ENCODE peak calls at places on chromosomes 3 and 15, in four cellular contexts. S is cardiac muscle cell, L is lung, Y is AG09309. F is an unnamed sample.

GRCh38 chr15:91855684-91856553 is 2.4 kb downstream of the SLCO3A1 start:
- DNase-seq in Y (no peak), L (peak; percentile 62), S (peak; percentile 35), F (peak; percentile 64)

GRCh38 chr3:71055602-71056001 is 527.9 kb downstream of the FOXP1 start:
- DNase-seq in L (no peak), Y (no peak), S (no peak), F (peak; percentile 70)

GRCh38 chr3:19808834-19809233 is 125.2 kb downstream of the EFHB start:
- DNase-seq in L (no peak), S (no peak), Y (no peak), F (no peak)

GRCh38 chr3:52044869-52045616 is 11.3 kb downstream of the DUSP7 start:
- DNase-seq in L (no peak), Y (no peak), S (no peak), F (no peak)

GRCh38 chr3:32078085-32078634 is 28.3 kb upstream of the GPD1L start:
- DNase-seq in Y (no peak), S (no peak), L (no peak), F (no peak)

GRCh38 chr3:31094048-31094447 is 199.6 kb upstream of the GADL1 start:
- DNase-seq in S (no peak), L (no peak), Y (no peak), F (peak; percentile 43)

GRCh38 chr15:68559342-68560310 is 19.2 kb upstream of the CORO2B start:
- DNase-seq in S (peak; percentile 90), Y (no peak), L (peak; percentile 74), F (peak; percentile 44)

GRCh38 chr3:134929976-134930375 is 134.9 kb downstream of the EPHB1 start:
- DNase-seq in S (no peak), L (no peak), Y (no peak), F (no peak)

GRCh38 chr15:98034731-98035130 is 74.2 kb downstream of the ARRDC4 start:
- DNase-seq in Y (no peak), S (no peak), L (no peak), F (peak; percentile 63)

GRCh38 chr3:32934150-32934742 is 17.2 kb upstream of the CCR4 start:
- DNase-seq in S (peak; percentile 42), Y (no peak), L (no peak), F (peak; percentile 19)

GRCh38 chr15:68244235-68244634 is 14.7 kb upstream of the CLN6 start:
- DNase-seq in L (no peak), Y (no peak), S (no peak), F (no peak)

GRCh38 chr15:52765779-52766178 is 24.4 kb downstream of the ONECUT1 start:
- DNase-seq in S (peak; percentile 43), L (no peak), Y (no peak), F (no peak)

GRCh38 chr3:52289338-52289746 is 1.7 kb downstream of the GLYCTK start:
- DNase-seq in L (no peak), Y (no peak), S (no peak), F (no peak)

GRCh38 chr3:186277268-186277909 is 84.6 kb downstream of the DGKG start:
- DNase-seq in L (no peak), S (peak; percentile 36), Y (no peak), F (peak; percentile 66)

GRCh38 chr3:107846282-107846852 is 244.5 kb downstream of the CD47 start:
- DNase-seq in Y (peak; percentile 4), S (peak; percentile 86), L (peak; percentile 57), F (peak; percentile 80)

GRCh38 chr3:196969660-196970546 is 1.3 kb upstream of the PIGZ start:
- DNase-seq in L (peak; percentile 48), S (peak; percentile 79), Y (no peak), F (peak; percentile 20)

GRCh38 chr3:193816028-193816395 is 223.0 kb downstream of the OPA1 start:
- DNase-seq in Y (no peak), L (no peak), S (no peak), F (no peak)

GRCh38 chr3:20320489-20320888 is 134.5 kb upstream of the SGO1 start:
- DNase-seq in S (no peak), Y (no peak), L (no peak), F (no peak)

GRCh38 chr15:60972866-60973265 is 256.2 kb downstream of the RORA start:
- DNase-seq in L (no peak), Y (no peak), S (no peak), F (peak; percentile 54)

GRCh38 chr15:69757186-69757585 is 304.6 kb downstream of the RPLP1 start:
- DNase-seq in Y (no peak), S (no peak), L (no peak), F (peak; percentile 10)

GRCh38 chr3:46484911-46485696 is 12.7 kb upstream of the RTP3 start:
- DNase-seq in L (no peak), Y (no peak), S (peak; percentile 38), F (no peak)

GRCh38 chr3:68878322-68878721 is 54.0 kb downstream of the TAFA4 start:
- DNase-seq in Y (peak; percentile 7), L (no peak), S (peak; percentile 28), F (peak; percentile 23)

GRCh38 chr3:183515968-183516851 is 39.3 kb downstream of the KLHL6 start:
- DNase-seq in L (no peak), Y (no peak), S (peak; percentile 29), F (peak; percentile 40)

GRCh38 chr15:76340802-76341365 is 4.3 kb downstream of the ISL2 start:
- DNase-seq in S (peak; percentile 62), Y (no peak), L (no peak), F (no peak)

GRCh38 chr3:150239764-150240163 is 168.3 kb upstream of the TSC22D2 start:
- DNase-seq in Y (no peak), S (no peak), L (no peak), F (no peak)

GRCh38 chr3:123414958-123415792 is 33.7 kb downstream of the ADCY5 start:
- DNase-seq in S (no peak), L (no peak), Y (no peak), F (no peak)

GRCh38 chr3:128400683-128401082 is 66.0 kb downstream of the DNAJB8 start:
- DNase-seq in L (no peak), S (no peak), Y (no peak), F (no peak)

GRCh38 chr3:16350041-16350952 is 85.3 kb downstream of the OXNAD1 start:
- DNase-seq in L (no peak), Y (peak; percentile 56), S (no peak), F (peak; percentile 65)

GRCh38 chr3:148932976-148933375 is 58.4 kb upstream of the GYG1 start:
- DNase-seq in L (no peak), Y (no peak), S (no peak), F (no peak)

GRCh38 chr3:146928421-146929059 is 323.4 kb upstream of the PLSCR5 start:
- DNase-seq in Y (no peak), S (no peak), L (no peak), F (no peak)

GRCh38 chr15:45134682-45135604 is 5.1 kb downstream of the DUOX1 start:
- DNase-seq in Y (no peak), S (peak; percentile 50), L (no peak), F (no peak)

GRCh38 chr3:42101048-42101447 is 9.9 kb downstream of the TRAK1 start:
- DNase-seq in S (no peak), Y (peak; percentile 35), L (no peak), F (peak; percentile 78)

GRCh38 chr3:157179365-157179803 is 19.4 kb upstream of the CCNL1 start:
- DNase-seq in L (no peak), Y (no peak), S (no peak), F (no peak)

GRCh38 chr3:57731311-57731710 is 24.8 kb upstream of the SLMAP start:
- DNase-seq in S (no peak), Y (peak; percentile 13), L (no peak), F (no peak)

GRCh38 chr15:62051166-62051565 is 9.1 kb downstream of the VPS13C start:
- DNase-seq in L (no peak), S (no peak), Y (no peak), F (no peak)

GRCh38 chr15:98853593-98854420 is 153.8 kb downstream of the PGPEP1L start:
- DNase-seq in L (no peak), S (peak; percentile 26), Y (no peak), F (peak; percentile 65)

GRCh38 chr3:190831225-190831624 is 31.3 kb downstream of the GMNC start:
- DNase-seq in L (no peak), Y (no peak), S (no peak), F (no peak)

GRCh38 chr3:190825389-190826016 is 37.0 kb downstream of the GMNC start:
- DNase-seq in Y (no peak), L (no peak), S (no peak), F (peak; percentile 88)

GRCh38 chr3:190830031-190830430 is 32.5 kb downstream of the GMNC start:
- DNase-seq in S (no peak), L (no peak), Y (no peak), F (no peak)

GRCh38 chr3:190826018-190826417 is 36.5 kb downstream of the GMNC start:
- DNase-seq in S (no peak), Y (no peak), L (no peak), F (no peak)
- H3K4me3 ChIP-seq in S (no peak overlapping the region), Y (no peak overlapping the region), L (no peak overlapping the region), F (no peak overlapping the region)

GRCh38 chr15:100691321-100691720 is 88.9 kb downstream of the ASB7 start:
- DNase-seq in L (no peak), S (no peak), Y (no peak), F (no peak)

GRCh38 chr15:100690032-100690785 is 87.8 kb downstream of the ASB7 start:
- DNase-seq in L (no peak), Y (no peak), S (no peak), F (no peak)

GRCh38 chr15:100689500-100689899 is 87.1 kb downstream of the ASB7 start:
- DNase-seq in S (no peak), Y (no peak), L (no peak), F (no peak)

GRCh38 chr15:100692259-100692658 is 89.9 kb downstream of the ASB7 start:
- DNase-seq in Y (no peak), L (no peak), S (no peak), F (peak; percentile 61)

DNA sequence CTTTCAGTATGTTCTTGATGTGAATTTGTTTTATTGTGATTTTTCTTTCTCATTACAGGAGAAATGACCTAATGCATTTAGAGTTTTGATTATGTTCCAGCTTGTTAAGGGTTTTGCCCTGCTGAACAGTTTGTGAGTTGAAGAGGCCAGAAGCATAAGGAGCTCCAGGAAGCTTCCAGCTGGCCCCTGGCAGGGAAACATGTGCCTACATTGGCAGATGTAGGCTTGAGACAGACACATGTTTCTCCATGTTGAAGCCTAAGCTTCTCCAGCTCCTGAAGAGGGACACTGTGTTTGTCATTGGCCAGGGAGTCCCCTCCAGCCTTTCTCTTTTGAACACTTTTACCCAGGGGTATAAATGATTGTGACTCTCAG is 88.4 kb downstream of the ASB7 start:
- DNase-seq in L (no peak), Y (no peak), S (no peak), F (no peak)
- TF ChIP-seq CTCF in L (no peak), Y (no peak), S (no peak), F (no peak)

GRCh38 chr3:125039041-125039896 is 16.5 kb downstream of the HEG1 start:
- DNase-seq in S (no peak), L (no peak), Y (no peak), F (no peak)
- H3K4me3 ChIP-seq in S (no peak overlapping the region), L (no peak overlapping the region), Y (no peak overlapping the region), F (no peak overlapping the region)

GRCh38 chr15:63288342-63288741 is 10.9 kb downstream of the APH1B start:
- DNase-seq in S (no peak), L (no peak), Y (no peak), F (no peak)
- TF ChIP-seq CTCF in S (no peak), L (no peak), Y (no peak), F (no peak)

DNA sequence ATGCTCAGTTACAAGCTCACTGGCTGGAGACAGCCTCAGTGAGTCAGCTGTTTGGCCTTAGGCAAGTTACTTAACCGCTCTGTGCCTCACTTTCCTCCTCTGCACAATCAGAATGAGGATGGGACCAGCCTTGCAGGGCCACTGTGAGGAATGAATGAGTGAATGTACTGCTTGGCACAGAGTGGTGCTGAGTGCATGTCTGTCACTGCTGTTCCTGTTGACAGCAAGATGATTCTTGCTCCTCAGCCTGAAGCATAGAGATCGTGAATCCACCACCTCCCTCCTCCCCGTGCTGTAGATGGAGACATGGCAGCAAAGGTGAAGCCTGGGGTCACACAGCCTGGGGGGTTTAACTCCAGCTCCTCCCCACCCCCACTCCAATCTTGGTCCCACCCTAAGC is 14.6 kb upstream of the GRIP2 start:
- DNase-seq in L (no peak), Y (no peak), S (no peak), F (no peak)
- H3K4me3 ChIP-seq in L (no peak overlapping the region), Y (no peak overlapping the region), S (no peak overlapping the region), F (no peak overlapping the region)

F was measured in bronchial epithelial cell.